ENCODE peak calls at places on chromosomes 6 and 20, in seven cellular contexts. W, M, Y, B, O, P and Q are unnamed samples.

GRCh38 chr6:157596886-157597285 is 215.9 kb downstream of the ZDHHC14 start:
- DNase-seq in O (no peak), M (no peak), B (no peak), W (no peak), P (no peak), Y (no peak), Q (no peak)

GRCh38 chr6:52909131-52909530 is 367 bp downstream of the GSTA3 start:
- DNase-seq in M (no peak), Y (no peak), W (no peak), B (no peak), P (no peak), O (no peak), Q (no peak)

GRCh38 chr6:134314236-134314821 is 3.6 kb downstream of the SGK1 start:
- DNase-seq in W (no peak), Y (no peak), O (no peak), M (no peak), P (no peak), B (no peak), Q (no peak)

GRCh38 chr6:107800564-107801164 is 23.4 kb downstream of the SCML4 start:
- DNase-seq in M (no peak), Y (no peak), W (no peak), B (no peak), O (no peak), P (no peak), Q (peak; percentile 20)

GRCh38 chr6:113758214-113758613 is 98.9 kb upstream of the MARCKS start:
- DNase-seq in M (no peak), P (no peak), W (no peak), B (no peak), Y (no peak), O (no peak), Q (no peak)

GRCh38 chr6:14630136-14630535 is 512.6 kb downstream of the CD83 start:
- DNase-seq in W (no peak), O (no peak), P (no peak), M (no peak), Y (no peak), B (no peak), Q (no peak)

GRCh38 chr20:36784900-36785299 is 11.3 kb upstream of the DSN1 start:
- DNase-seq in O (no peak), M (peak; percentile 62), W (no peak), B (no peak), P (peak; percentile 68), Y (no peak), Q (no peak)

GRCh38 chr6:97294451-97294850 is 11.4 kb upstream of the MMS22L start:
- DNase-seq in W (no peak), P (no peak), Y (no peak), M (no peak), O (no peak), B (no peak), Q (no peak)

GRCh38 chr20:32970973-32971300 is 33.3 kb downstream of the SUN5 start:
- DNase-seq in B (no peak), O (no peak), W (no peak), P (no peak), Y (no peak), M (no peak), Q (peak; percentile 20)

GRCh38 chr6:17057322-17057721 is 44.5 kb upstream of the STMND1 start:
- DNase-seq in B (no peak), M (no peak), O (no peak), Y (no peak), W (peak; percentile 15), P (no peak), Q (no peak)

GRCh38 chr20:48599106-48599747 is 228.6 kb downstream of the PREX1 start:
- DNase-seq in O (no peak), Y (no peak), B (no peak), W (no peak), P (peak; percentile 12), M (no peak), Q (no peak)

GRCh38 chr6:105592329-105592728 is 189.4 kb upstream of the PREP start:
- DNase-seq in P (no peak), O (no peak), W (peak; percentile 93), B (no peak), M (peak; percentile 69), Y (no peak), Q (no peak)